ENCODE peak calls at places on chromosomes 16 and 17, in eight cellular contexts. K is HCT116, V is ovary, W is stomach, E is ascending aorta, Z is GM23338, N is adrenal gland, O is cardiac muscle cell. C is an unnamed sample.

GRCh38 chr17:42275527-42276358 is 448 bp downstream of the STAT5B start:
- DNase-seq in K (no peak), V (peak; percentile 68), W (no peak), E (no peak), Z (peak; percentile 58), N (peak; percentile 24), O (peak; percentile 78), C (peak; percentile 51)

GRCh38 chr17:6815775-6816174 is 15.8 kb downstream of the TEKT1 start:
- DNase-seq in K (no peak), V (no peak), W (no peak), E (no peak), Z (no peak), N (peak; percentile 74), O (no peak), C (no peak)

GRCh38 chr17:31052187-31052889 is 42.4 kb upstream of the NF1 start:
- DNase-seq in K (peak; percentile 42), V (no peak), W (no peak), E (peak; percentile 48), Z (no peak), N (peak; percentile 66), O (no peak), C (peak; percentile 98)

GRCh38 chr17:44216173-44216572 is 3.3 kb downstream of the UBTF start:
- DNase-seq in K (no peak), V (no peak), W (no peak), E (no peak), Z (no peak), N (no peak), O (no peak), C (no peak)

GRCh38 chr16:66359811-66360608 is 6.5 kb upstream of the CDH5 start:
- DNase-seq in K (no peak), V (no peak), W (no peak), E (no peak), Z (no peak), N (no peak), O (no peak), C (no peak)

GRCh38 chr16:7443966-7444365 is 111.3 kb downstream of the RBFOX1 start:
- DNase-seq in K (no peak), V (no peak), W (no peak), E (no peak), Z (no peak), N (no peak), O (no peak), C (no peak)

GRCh38 chr16:73713301-73713700 is 583.3 kb upstream of the PSMD7 start:
- DNase-seq in K (no peak), V (no peak), W (no peak), E (no peak), Z (no peak), N (no peak), O (no peak), C (no peak)

GRCh38 chr17:51427259-51428255 is 167.2 kb downstream of the UTP18 start:
- DNase-seq in K (no peak), V (no peak), W (no peak), E (no peak), Z (no peak), N (no peak), O (no peak), C (no peak)

GRCh38 chr17:77827039-77827438 is 131.5 kb upstream of the TNRC6C start:
- DNase-seq in K (no peak), V (no peak), W (no peak), E (no peak), Z (no peak), N (no peak), O (no peak), C (no peak)

GRCh38 chr16:67860589-67861398 is 12.1 kb upstream of the EDC4 start:
- DNase-seq in K (no peak), V (no peak), W (no peak), E (no peak), Z (no peak), N (no peak), O (no peak), C (no peak)

GRCh38 chr16:73399486-73399885 is 351.6 kb upstream of the ZFHX3 start:
- DNase-seq in K (no peak), V (no peak), W (no peak), E (no peak), Z (no peak), N (no peak), O (no peak), C (no peak)

GRCh38 chr16:86899757-86900156 is 321.4 kb downstream of the FOXL1 start:
- DNase-seq in K (no peak), V (no peak), W (no peak), E (no peak), Z (no peak), N (no peak), O (no peak), C (peak; percentile 42)

GRCh38 chr16:86897486-86897885 is 319.1 kb downstream of the FOXL1 start:
- DNase-seq in K (no peak), V (no peak), W (no peak), E (no peak), Z (no peak), N (no peak), O (no peak), C (no peak)

GRCh38 chr16:86898386-86898785 is 320.0 kb downstream of the FOXL1 start:
- DNase-seq in K (no peak), V (no peak), W (no peak), E (no peak), Z (no peak), N (no peak), O (no peak), C (no peak)

GRCh38 chr16:86896976-86897375 is 318.6 kb downstream of the FOXL1 start:
- DNase-seq in K (no peak), V (no peak), W (no peak), E (no peak), Z (no peak), N (no peak), O (no peak), C (no peak)

DNA sequence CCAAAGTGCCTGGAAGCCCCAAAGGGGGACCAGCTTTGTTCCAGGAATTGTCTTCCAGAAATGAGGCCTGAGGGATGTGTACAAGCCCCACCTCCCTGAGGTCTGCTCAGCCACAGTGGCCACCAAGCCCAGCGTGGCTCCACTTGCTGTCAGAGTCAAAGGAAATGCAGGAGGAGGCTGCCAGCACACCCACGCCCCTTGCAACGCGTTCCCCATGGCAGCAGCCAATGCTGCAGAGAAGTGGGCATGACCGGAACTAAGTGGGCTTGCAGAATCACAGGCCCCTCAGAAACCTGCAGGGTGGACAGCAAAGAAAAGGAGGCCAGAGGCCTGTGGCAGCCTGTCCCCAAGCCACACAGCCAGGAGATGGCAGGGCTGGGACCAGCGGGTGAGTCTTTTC is 320.8 kb downstream of the FOXL1 start:
- DNase-seq in K (no peak), V (no peak), W (no peak), E (no peak), Z (no peak), N (no peak), O (no peak), C (no peak)
- H3K4me3 ChIP-seq in K (no peak overlapping the region), V (no peak overlapping the region), W (no peak overlapping the region), E (no peak overlapping the region), Z (no peak overlapping the region), N (no peak overlapping the region), O (no peak overlapping the region), C (no peak overlapping the region)

DNA sequence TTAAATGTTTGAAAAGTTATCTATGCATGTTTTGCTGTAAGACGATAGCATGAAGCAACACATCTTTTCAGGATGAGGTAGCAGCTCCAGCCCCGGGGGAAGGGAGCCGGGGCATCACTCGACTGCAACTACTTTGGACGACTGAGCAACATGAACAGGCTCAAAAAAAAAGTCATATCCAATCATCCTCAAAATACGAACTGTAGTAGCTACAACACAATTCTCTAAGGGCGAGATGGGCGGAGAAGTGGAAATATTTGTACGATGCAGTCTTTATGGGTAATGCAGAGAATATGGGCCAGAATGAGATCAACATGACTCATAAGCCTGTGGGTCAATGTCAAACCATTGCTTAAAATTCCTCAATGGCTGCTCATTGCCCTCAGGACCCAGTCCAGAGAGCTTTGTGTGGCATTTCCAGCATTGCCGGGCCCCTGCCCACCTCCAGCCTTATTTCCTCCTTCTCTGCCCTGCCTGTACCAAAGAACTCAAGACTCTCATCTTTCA is 17.7 kb upstream of the SMURF2 start:
- DNase-seq in K (peak; percentile 91), V (no peak), W (no peak), E (no peak), Z (no peak), N (no peak), O (no peak), C (peak; percentile 94)
- TF ChIP-seq CTCF in K (no peak), V (no peak), W (no peak), E (no peak), Z (no peak), N (no peak), O (no peak), C (no peak)

DNA sequence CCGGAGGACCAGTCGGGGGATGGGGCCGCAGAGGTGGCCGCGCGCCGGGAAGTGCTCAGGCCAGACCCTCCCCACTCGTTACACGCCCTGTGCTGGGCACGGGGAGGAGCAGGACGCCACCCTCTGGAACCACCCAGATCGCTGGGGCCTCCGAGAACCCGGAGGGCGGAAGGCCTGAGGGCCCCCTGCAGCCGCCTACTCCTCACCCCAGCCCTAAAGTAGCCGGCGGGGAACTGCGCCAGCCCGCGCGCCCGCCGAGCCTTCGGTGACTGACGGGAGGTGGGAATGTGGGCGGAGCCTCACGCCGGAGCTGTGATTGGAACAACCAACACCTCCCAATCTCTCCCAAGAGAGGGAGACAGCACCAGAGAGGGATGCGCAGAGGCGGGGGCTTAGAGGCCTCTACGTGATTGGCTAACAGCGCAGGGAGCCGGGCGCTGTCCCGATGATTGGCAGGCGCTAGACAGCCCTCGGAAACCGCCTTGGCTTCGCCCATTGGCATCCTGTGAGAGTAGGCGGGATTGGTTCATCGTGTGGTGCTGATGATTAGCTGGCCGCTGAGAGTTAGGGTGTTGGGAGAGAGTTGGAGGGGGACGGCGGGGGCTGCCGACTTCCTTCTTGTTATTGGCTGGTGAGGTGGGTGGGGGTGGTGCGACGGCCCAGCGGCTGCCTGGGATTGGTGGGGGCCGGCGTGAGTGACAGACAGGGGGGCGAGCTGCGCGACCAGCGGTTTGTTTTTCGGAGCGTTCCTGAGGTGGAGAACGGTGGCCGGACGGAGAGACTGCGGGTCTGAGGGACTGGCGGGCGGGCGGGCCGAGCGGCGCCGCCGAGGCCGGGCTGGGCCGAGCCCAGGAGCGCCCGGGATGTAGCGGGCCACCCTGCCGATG is at the start of gene MAP3K3:
- DNase-seq in K (peak; percentile 100), V (peak; percentile 98), W (peak; percentile 98), E (peak; percentile 100), Z (peak; percentile 100), N (peak; percentile 100), O (peak; percentile 100), C (peak; percentile 100)
- H3K4me3 ChIP-seq in K (peak within 1 kb of the TSS; percentile 80), V (peak within 1 kb of the TSS; percentile 64), W (peak within 1 kb of the TSS; percentile 68), E (peak within 1 kb of the TSS; percentile 59), Z (peak within 1 kb of the TSS; percentile 61), N (peak within 1 kb of the TSS; percentile 88), O (peak within 1 kb of the TSS; percentile 88), C (peak within 1 kb of the TSS; percentile 60)

GRCh38 chr16:4293822-4294457 is 21.1 kb upstream of the TFAP4 start:
- DNase-seq in K (no peak), V (peak; percentile 71), W (peak; percentile 58), E (no peak), Z (peak; percentile 90), N (peak; percentile 77), O (peak; percentile 91), C (peak; percentile 81)

GRCh38 chr16:4293181-4293716 is 20.4 kb upstream of the TFAP4 start:
- DNase-seq in K (no peak), V (no peak), W (no peak), E (no peak), Z (peak; percentile 30), N (no peak), O (no peak), C (no peak)

GRCh38 chr16:4288148-4288921 is 15.5 kb upstream of the TFAP4 start:
- DNase-seq in K (no peak), V (peak; percentile 82), W (peak; percentile 79), E (no peak), Z (peak; percentile 97), N (peak; percentile 67), O (peak; percentile 83), C (peak; percentile 45)

GRCh38 chr16:4291699-4292098 is 18.9 kb upstream of the TFAP4 start:
- DNase-seq in K (no peak), V (no peak), W (no peak), E (no peak), Z (no peak), N (no peak), O (no peak), C (no peak)

GRCh38 chr16:4290236-4290830 is 17.5 kb upstream of the TFAP4 start:
- DNase-seq in K (peak; percentile 88), V (no peak), W (no peak), E (no peak), Z (peak; percentile 60), N (peak; percentile 54), O (peak; percentile 19), C (peak; percentile 33)
- TF ChIP-seq CTCF in K (no peak), V (no peak), W (no peak), E (no peak), Z (no peak), N (peak; percentile 14), O (peak; percentile 16), C (peak; percentile 41)